ENCODE peak calls at places on chromosome X, in four cellular contexts. M is fibroblast of the conjunctiva, O is hypothalamus, C is iPS-NIHi11. X is an unnamed sample.
A peak's percentile ranks its signal among the peaks of the same experiment; 100 is the strongest.

GRCh38 chrX:66021758-66022741 is 17.8 kb downstream of the VSIG4 start:
- DNase-seq in M (no peak), O (no peak), C (no peak), X (no peak)

GRCh38 chrX:48897157-48897620 is 379 bp downstream of the TIMM17B start:
- DNase-seq in M (peak; percentile 37), O (peak; percentile 25), C (peak; percentile 64), X (peak; percentile 93)

GRCh38 chrX:12065251-12065650 is 73.0 kb upstream of the FRMPD4 start:
- DNase-seq in M (no peak), O (no peak), C (peak; percentile 33), X (peak; percentile 68)

GRCh38 chrX:136528645-136529315 is 3.2 kb upstream of the VGLL1 start:
- DNase-seq in M (no peak), O (no peak), C (peak; percentile 43), X (peak; percentile 40)

GRCh38 chrX:68666580-68666979 is 19.1 kb downstream of the STARD8 start:
- DNase-seq in M (no peak), O (no peak), C (no peak), X (no peak)

GRCh38 chrX:101385795-101386541 is at the start of gene BTK:
- DNase-seq in M (no peak), O (no peak), C (no peak), X (no peak)

GRCh38 chrX:56468441-56468840 is 95.0 kb upstream of the UBQLN2 start:
- DNase-seq in M (no peak), O (no peak), C (no peak), X (no peak)

GRCh38 chrX:12681047-12681446 is 110.2 kb upstream of the PRPS2 start:
- DNase-seq in M (no peak), O (no peak), C (no peak), X (no peak)

GRCh38 chrX:133660356-133660755 is 245.1 kb upstream of the GPC4 start:
- DNase-seq in M (peak; percentile 60), O (no peak), C (no peak), X (no peak)

GRCh38 chrX:43559643-43560042 is 96.5 kb upstream of the MAOA start:
- DNase-seq in M (peak; percentile 27), O (peak; percentile 0), C (peak; percentile 41), X (peak; percentile 69)

GRCh38 chrX:129845616-129846190 is 2.0 kb upstream of the ZDHHC9 start:
- DNase-seq in M (no peak), O (no peak), C (no peak), X (no peak)

GRCh38 chrX:136710324-136710951 is 62.5 kb downstream of the CD40LG start:
- DNase-seq in M (peak; percentile 26), O (no peak), C (no peak), X (no peak)

GRCh38 chrX:1860936-1861670 is 246.2 kb downstream of the ASMT start:
- DNase-seq in M (no peak), O (no peak), C (no peak), X (no peak)

GRCh38 chrX:101206471-101206870 is 13.1 kb upstream of the DRP2 start:
- DNase-seq in M (no peak), O (no peak), C (peak; percentile 8), X (peak; percentile 52)

X was measured in GM23338.